ENCODE peak calls at places on chromosomes 6 and 20, in six cellular contexts. G is neuronal stem cell; M is A549; B is keratinocyte; U is CD4-positive, CD25-positive, alpha-beta regulatory T cell; Q is CD8-positive, alpha-beta T cell. C is an unnamed sample.

GRCh38 chr20:54622338-54623280 is 147.2 kb downstream of the DOK5 start:
- DNase-seq in G (no peak), U (no peak), B (no peak), M (no peak), Q (no peak), C (no peak)

GRCh38 chr20:38810926-38811325 is 5.4 kb downstream of the PPP1R16B start:
- DNase-seq in M (no peak), U (no peak), G (no peak), B (no peak), Q (no peak), C (no peak)

GRCh38 chr6:75098709-75099108 is 107.1 kb downstream of the COL12A1 start:
- DNase-seq in B (peak; percentile 9), Q (no peak), G (no peak), U (no peak), M (peak; percentile 44), C (peak; percentile 60)

GRCh38 chr6:53300656-53301551 is 47.8 kb downstream of the ELOVL5 start:
- DNase-seq in M (no peak), B (no peak), U (peak; percentile 22), G (no peak), Q (no peak), C (no peak)

GRCh38 chr20:4729265-4729664 is 7.6 kb downstream of the PRND start:
- DNase-seq in B (no peak), G (no peak), M (no peak), Q (no peak), U (no peak), C (no peak)

GRCh38 chr6:148203970-148204369 is 138.7 kb upstream of the SASH1 start:
- DNase-seq in G (no peak), B (no peak), U (no peak), M (no peak), Q (peak; percentile 51), C (no peak)

GRCh38 chr20:20743511-20744169 is 31.2 kb upstream of the RALGAPA2 start:
- DNase-seq in G (peak; percentile 58), U (no peak), M (no peak), B (no peak), Q (no peak), C (peak; percentile 69)

GRCh38 chr20:53723045-53723444 is 129.4 kb upstream of the ZNF217 start:
- DNase-seq in B (no peak), Q (no peak), U (no peak), M (no peak), G (no peak), C (no peak)

GRCh38 chr6:33952016-33952415 is 148.2 kb upstream of the MLN start:
- DNase-seq in U (no peak), B (no peak), M (no peak), G (no peak), Q (no peak), C (no peak)

GRCh38 chr6:134908906-134909516 is 40.9 kb downstream of the ALDH8A1 start:
- DNase-seq in B (peak; percentile 97), Q (no peak), G (no peak), M (peak; percentile 84), U (no peak), C (peak; percentile 87)

GRCh38 chr6:142385352-142385751 is 83.5 kb downstream of the ADGRG6 start:
- DNase-seq in Q (no peak), B (no peak), G (no peak), M (no peak), U (no peak), C (no peak)

GRCh38 chr20:63568170-63568981 is 5.7 kb downstream of the HELZ2 start:
- DNase-seq in Q (no peak), G (no peak), B (no peak), M (no peak), U (no peak), C (no peak)

GRCh38 chr20:58818585-58819285 is 32.0 kb downstream of the GNAS-AS1 start:
- DNase-seq in G (no peak), U (no peak), Q (no peak), B (peak; percentile 96), M (no peak), C (no peak)

GRCh38 chr20:53656653-53657288 is 63.1 kb upstream of the ZNF217 start:
- DNase-seq in U (no peak), Q (no peak), G (no peak), M (no peak), B (no peak), C (no peak)

GRCh38 chr6:66226099-66226498 is 519.1 kb upstream of the EYS start:
- DNase-seq in M (peak; percentile 14), G (no peak), U (no peak), Q (no peak), B (no peak), C (no peak)

GRCh38 chr6:50091641-50092040 is 41.9 kb upstream of the DEFB112 start:
- DNase-seq in M (no peak), B (no peak), U (no peak), G (no peak), Q (no peak), C (no peak)

GRCh38 chr6:33817520-33817919 is 13.7 kb upstream of the MLN start:
- DNase-seq in Q (no peak), B (no peak), G (no peak), U (no peak), M (no peak), C (no peak)

GRCh38 chr6:139757766-139758655 is 383.6 kb upstream of the CITED2 start:
- DNase-seq in G (no peak), Q (no peak), B (no peak), U (no peak), M (no peak), C (peak; percentile 44)

DNA sequence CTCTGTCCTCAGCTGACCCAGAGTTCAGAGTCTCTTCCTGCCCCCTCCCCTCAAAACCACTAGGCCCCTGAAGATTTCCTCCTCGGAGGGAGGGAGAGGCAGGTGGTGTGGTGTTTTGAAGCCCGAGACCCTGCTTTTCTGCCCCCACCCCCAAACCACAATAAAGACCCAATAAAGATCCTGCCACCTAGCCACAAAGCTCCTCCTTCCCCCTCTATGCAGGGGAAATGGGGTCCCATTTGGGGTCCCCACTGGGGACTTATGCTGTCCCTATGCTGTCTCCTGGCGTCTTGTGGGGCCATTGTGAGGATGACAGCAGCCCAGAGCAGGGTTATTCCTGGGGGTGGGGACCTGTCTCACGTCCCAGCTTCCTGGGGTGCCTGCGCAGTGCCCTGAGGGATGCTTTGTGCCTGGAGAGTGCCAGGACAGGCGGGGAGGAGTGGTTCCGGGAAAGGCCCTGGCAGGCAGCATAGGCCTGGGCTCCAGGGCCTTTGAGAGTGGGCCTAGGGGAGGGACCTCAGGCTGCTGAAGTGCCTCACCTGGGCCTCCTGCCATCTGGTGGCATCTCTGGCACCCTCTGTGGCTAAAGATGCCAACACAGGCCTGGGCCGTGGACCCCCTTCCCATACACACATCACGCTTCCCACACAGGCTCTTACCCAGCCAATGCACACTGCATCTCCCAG is 8.0 kb upstream of the ARMC12 start:
- DNase-seq in Q (peak; percentile 72), U (peak; percentile 26), G (no peak), M (no peak), B (peak; percentile 71), C (peak; percentile 70)
- H3K4me1 ChIP-seq in Q (peaks cover 86% of the 10 kb centered on the region), U (peaks cover 80% of the 10 kb centered on the region), G (peaks cover 45% of the 10 kb centered on the region), M (peaks cover 72% of the 10 kb centered on the region), B (peaks cover 70% of the 10 kb centered on the region), C (peaks cover 81% of the 10 kb centered on the region)

GRCh38 chr6:107679457-107679856 is 144.7 kb downstream of the SCML4 start:
- DNase-seq in G (no peak), Q (no peak), B (no peak), M (no peak), U (no peak), C (no peak)

GRCh38 chr6:107676002-107676401 is 148.1 kb downstream of the SCML4 start:
- DNase-seq in M (no peak), U (no peak), G (no peak), Q (no peak), B (no peak), C (no peak)

GRCh38 chr6:107673076-107673494 is 151.0 kb downstream of the SCML4 start:
- DNase-seq in B (no peak), G (no peak), Q (no peak), U (no peak), M (no peak), C (peak; percentile 68)

GRCh38 chr6:107677399-107677798 is 146.7 kb downstream of the SCML4 start:
- DNase-seq in Q (no peak), B (no peak), M (no peak), G (no peak), U (no peak), C (no peak)

DNA sequence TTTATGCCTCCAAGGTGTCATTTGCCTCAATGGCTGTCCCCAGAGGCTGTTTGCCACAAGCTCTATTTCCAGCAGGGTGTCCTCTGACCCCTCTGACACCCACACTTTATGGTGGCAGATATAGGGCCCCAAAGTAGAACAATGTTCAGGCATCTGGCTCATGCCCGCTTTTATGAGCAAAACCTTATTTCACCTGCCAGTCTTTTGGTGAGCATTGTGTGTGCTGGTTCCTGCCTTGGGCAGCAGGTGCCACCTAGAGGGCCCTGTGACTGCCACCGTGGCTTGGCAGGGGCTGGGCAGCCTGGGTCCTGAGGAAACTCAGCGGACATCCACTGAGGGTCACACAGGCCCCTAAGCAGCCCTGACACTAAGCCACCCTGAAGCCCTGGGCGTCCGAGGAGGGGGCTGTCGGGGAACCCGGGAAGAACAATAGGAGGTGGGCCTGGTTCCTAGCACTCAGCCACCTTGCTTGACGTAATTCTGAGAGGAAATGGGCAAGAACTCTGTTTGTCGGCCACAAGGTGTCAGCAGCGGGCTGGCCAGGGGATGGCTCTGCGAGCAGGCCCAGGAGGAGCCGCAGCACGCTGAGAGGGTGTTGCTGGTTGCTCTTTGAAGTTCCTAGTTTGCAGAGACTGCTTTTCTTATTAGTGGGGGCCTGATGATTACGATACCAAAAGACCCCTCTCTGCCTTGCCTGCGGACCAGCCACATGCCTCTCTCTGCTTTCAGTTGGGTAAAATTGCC is 148.9 kb downstream of the SCML4 start:
- DNase-seq in G (peak; percentile 79), B (peak; percentile 21), M (peak; percentile 79), Q (peak; percentile 92), U (peak; percentile 74), C (peak; percentile 74)
- H3K27ac ChIP-seq in G (no peak overlapping the region), B (no peak overlapping the region), M (peak overlapping the region; percentile 86), Q (peak overlapping the region; percentile 15), U (no peak overlapping the region), C (peak overlapping the region; percentile 61)

DNA sequence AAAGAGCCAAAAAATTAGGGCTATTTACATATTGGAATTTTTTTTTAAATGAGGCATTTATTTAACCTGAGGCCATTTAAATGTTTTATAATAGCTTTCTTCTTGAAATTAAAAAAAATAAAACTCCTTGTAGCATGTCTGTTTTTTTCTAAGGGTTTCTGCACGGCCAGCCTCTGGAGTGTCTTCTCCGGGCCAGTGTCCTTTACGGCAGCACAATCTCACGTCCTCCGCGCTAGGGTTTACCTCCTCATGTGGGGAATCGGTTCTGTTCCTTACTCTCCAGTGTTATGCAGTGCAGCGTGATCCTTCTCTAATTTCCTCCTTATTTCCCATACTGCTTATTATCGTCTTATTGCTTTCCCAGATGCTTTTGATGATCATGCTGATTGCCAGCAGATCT is 55.9 kb downstream of the PSMG4 start:
- DNase-seq in U (no peak), B (no peak), M (no peak), Q (no peak), G (no peak), C (no peak)
- H3K4me1 ChIP-seq in U (peaks cover 12% of the 10 kb centered on the region), B (peaks cover 9% of the 10 kb centered on the region), M (no peaks in the 10 kb centered on the region), Q (peaks cover 19% of the 10 kb centered on the region), G (no peaks in the 10 kb centered on the region), C (peaks cover 20% of the 10 kb centered on the region)

DNA sequence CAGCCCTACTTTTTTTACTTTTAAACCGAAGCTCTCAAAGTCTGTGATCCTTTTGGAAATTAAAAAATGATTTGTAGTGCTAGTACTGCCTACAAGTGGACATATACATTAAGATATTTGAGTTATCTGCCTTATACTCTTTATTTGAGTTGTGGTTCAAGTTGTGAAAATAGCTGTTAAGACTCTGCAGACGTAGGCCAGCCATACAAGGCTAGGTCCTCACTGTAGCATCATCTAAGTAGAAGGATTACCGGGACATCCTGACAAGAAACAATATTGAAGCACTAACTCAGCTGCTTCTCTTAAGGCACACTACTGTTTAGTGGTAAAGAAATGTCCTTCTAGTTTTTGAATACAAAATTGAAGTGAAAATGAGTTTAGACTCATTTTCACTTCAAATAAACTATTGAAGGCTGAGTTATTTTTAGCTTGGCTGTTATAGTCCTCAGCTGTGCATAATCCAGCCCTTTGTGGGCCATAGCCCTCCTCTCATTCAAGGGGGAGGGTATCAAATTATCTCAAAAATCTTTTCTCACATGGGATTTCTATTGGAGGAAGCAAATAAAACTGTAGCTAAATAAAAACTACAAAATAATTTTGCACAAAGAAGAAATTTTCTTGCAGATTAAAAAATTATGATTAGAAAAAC is 68.1 kb downstream of the JAG1 start:
- DNase-seq in Q (no peak), M (no peak), B (no peak), U (no peak), G (no peak), C (no peak)
- H3K27ac ChIP-seq in Q (no peak overlapping the region), M (peak overlapping the region; percentile 79), B (no peak overlapping the region), U (no peak overlapping the region), G (no peak overlapping the region), C (peak overlapping the region; percentile 54)